ENCODE peak calls at places on chromosomes 7 and 10, in seven cellular contexts. Q, G, S, N, K, W and V are unnamed samples. For H3K27me3, the result is how much of the 10 kb centered on the place peaks cover.

GRCh38 chr10:49398000-49398861 is 2.3 kb upstream of the DRGX start:
- DNase-seq in Q (peak), G (peak), S (peak), N (peak), K (peak), W (peak), V (peak)

GRCh38 chr10:71576842-71577241 is 142.7 kb downstream of the C10orf105 start:
- DNase-seq in Q (no peak), G (no peak), S (no peak), N (no peak), K (no peak), W (no peak), V (no peak)

GRCh38 chr7:157494506-157495176 is 157.8 kb downstream of the DNAJB6 start:
- DNase-seq in Q (no peak), G (no peak), S (no peak), N (no peak), K (no peak), W (no peak), V (no peak)

GRCh38 chr10:13201132-13201531 is 33.0 kb downstream of the UCMA start:
- DNase-seq in Q (no peak), G (no peak), S (no peak), N (no peak), K (no peak), W (no peak), V (peak)

GRCh38 chr7:55504093-55504859 is 68.0 kb downstream of the VOPP1 start:
- DNase-seq in Q (no peak), G (peak), S (peak), N (no peak), K (no peak), W (no peak), V (peak)

GRCh38 chr7:1348096-1348835 is 111.0 kb downstream of the MICALL2 start:
- DNase-seq in Q (no peak), G (no peak), S (no peak), N (no peak), K (no peak), W (no peak), V (no peak)

GRCh38 chr7:8278183-8278582 is 16.2 kb upstream of the ICA1 start:
- DNase-seq in Q (no peak), G (no peak), S (no peak), N (no peak), K (no peak), W (no peak), V (no peak)

GRCh38 chr7:127393370-127394058 is 1.0 kb upstream of the ZNF800 start:
- DNase-seq in Q (no peak), G (no peak), S (no peak), N (no peak), K (peak), W (no peak), V (no peak)

GRCh38 chr7:20089431-20089830 is 127.8 kb downstream of the MACC1 start:
- DNase-seq in Q (no peak), G (no peak), S (no peak), N (no peak), K (no peak), W (no peak), V (no peak)

GRCh38 chr7:438361-438760 is 81.3 kb downstream of the PDGFA start:
- DNase-seq in Q (no peak), G (no peak), S (no peak), N (no peak), K (no peak), W (no peak), V (no peak)

GRCh38 chr7:98250789-98251188 is 1.2 kb downstream of the TECPR1 start:
- DNase-seq in Q (peak), G (peak), S (no peak), N (no peak), K (no peak), W (peak), V (no peak)

GRCh38 chr10:24256619-24257018 is 47.7 kb downstream of the KIAA1217 start:
- DNase-seq in Q (no peak), G (no peak), S (no peak), N (no peak), K (no peak), W (no peak), V (no peak)

GRCh38 chr7:122430710-122431109 is 126.2 kb upstream of the FEZF1 start:
- DNase-seq in Q (no peak), G (no peak), S (no peak), N (no peak), K (no peak), W (no peak), V (peak)

GRCh38 chr7:142513221-142513955 is 235.9 kb upstream of the PRSS1 start:
- DNase-seq in Q (no peak), G (no peak), S (no peak), N (no peak), K (no peak), W (no peak), V (no peak)

GRCh38 chr10:46555366-46555712 is 1.1 kb downstream of the GPRIN2 start:
- DNase-seq in Q (peak), G (no peak), S (no peak), N (no peak), K (peak), W (no peak), V (no peak)

GRCh38 chr7:77474756-77475155 is 58.6 kb upstream of the GSAP start:
- DNase-seq in Q (no peak), G (no peak), S (no peak), N (no peak), K (no peak), W (no peak), V (no peak)

GRCh38 chr7:23067271-23067670 is 38.3 kb upstream of the KLHL7 start:
- DNase-seq in Q (no peak), G (no peak), S (no peak), N (no peak), K (no peak), W (no peak), V (no peak)

GRCh38 chr10:121337356-121337936 is 260.8 kb downstream of the FGFR2 start:
- DNase-seq in Q (no peak), G (peak), S (peak), N (no peak), K (peak), W (no peak), V (no peak)

GRCh38 chr7:127702253-127702652 is 50.3 kb downstream of the SND1 start:
- DNase-seq in Q (no peak), G (no peak), S (no peak), N (no peak), K (no peak), W (no peak), V (no peak)

GRCh38 chr7:25392571-25393338 is 164.5 kb upstream of the NPVF start:
- DNase-seq in Q (no peak), G (no peak), S (peak), N (no peak), K (peak), W (no peak), V (no peak)

GRCh38 chr7:32586291-32587221 is 91.3 kb downstream of the AVL9 start:
- DNase-seq in Q (no peak), G (no peak), S (no peak), N (peak), K (no peak), W (no peak), V (no peak)

GRCh38 chr10:94192974-94193373 is 169.8 kb downstream of the NOC3L start:
- DNase-seq in Q (no peak), G (no peak), S (no peak), N (no peak), K (peak), W (no peak), V (peak)

GRCh38 chr10:31401287-31401686 is 82.3 kb downstream of the ZEB1 start:
- DNase-seq in Q (no peak), G (no peak), S (no peak), N (no peak), K (no peak), W (no peak), V (no peak)

GRCh38 chr7:134513169-134513752 is 14.1 kb upstream of the AKR1B10 start:
- DNase-seq in Q (peak), G (peak), S (peak), N (peak), K (peak), W (peak), V (peak)

GRCh38 chr7:121019018-121019417 is 30.5 kb downstream of the CPED1 start:
- DNase-seq in Q (no peak), G (no peak), S (no peak), N (no peak), K (no peak), W (no peak), V (no peak)

GRCh38 chr10:79274279-79275104 is 72.8 kb upstream of the PPIF start:
- DNase-seq in Q (peak), G (no peak), S (peak), N (peak), K (no peak), W (peak), V (no peak)

GRCh38 chr7:22990588-22990949 is 23.4 kb downstream of the HYCC1 start:
- DNase-seq in Q (no peak), G (no peak), S (no peak), N (no peak), K (no peak), W (no peak), V (no peak)

GRCh38 chr10:47090042-47090441 is 178.8 kb downstream of the PTPN20 start:
- DNase-seq in Q (no peak), G (no peak), S (no peak), N (no peak), K (no peak), W (no peak), V (no peak)

GRCh38 chr10:117553815-117554172 is 11.2 kb downstream of the EMX2 start:
- DNase-seq in Q (no peak), G (no peak), S (no peak), N (no peak), K (no peak), W (no peak), V (no peak)
- H3K27me3 ChIP-seq in Q (half or more), G (under half), S (half or more), N (half or more), K (half or more), W (half or more), V (half or more)

DNA sequence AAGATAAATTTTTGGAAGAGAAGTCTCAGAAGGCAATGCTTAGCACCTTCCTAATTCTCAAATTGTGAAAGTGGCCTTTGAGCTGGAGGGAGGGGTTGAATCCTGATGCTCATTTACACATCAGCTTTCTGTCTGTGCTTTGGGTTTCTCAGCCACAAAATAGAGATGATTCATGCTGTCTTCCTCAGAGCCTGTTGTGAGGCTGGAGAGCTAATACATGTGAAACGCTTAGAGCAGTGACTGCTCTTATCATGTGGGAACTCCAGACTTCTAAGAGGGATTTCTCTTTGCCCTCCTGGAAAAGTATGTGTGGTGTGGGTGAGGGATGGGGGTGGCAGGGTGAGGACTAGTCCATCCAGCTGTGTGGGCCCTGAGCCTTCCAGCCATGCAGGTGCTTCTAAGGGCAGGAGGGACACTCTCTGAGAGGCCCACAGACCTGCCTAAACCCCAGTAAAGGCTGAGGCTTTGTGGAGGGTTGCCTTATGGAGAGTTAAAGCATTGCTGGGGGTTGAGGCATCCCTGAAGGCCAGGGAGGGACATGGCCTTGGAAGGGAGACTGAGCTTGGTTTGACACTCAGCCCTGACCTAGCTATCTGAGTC is 4.8 kb upstream of the EVX1 start:
- DNase-seq in Q (no peak), G (no peak), S (no peak), N (no peak), K (no peak), W (no peak), V (no peak)
- H3K27me3 ChIP-seq in Q (under half), G (under half), S (half or more), N (half or more), K (half or more), W (half or more), V (half or more)

DNA sequence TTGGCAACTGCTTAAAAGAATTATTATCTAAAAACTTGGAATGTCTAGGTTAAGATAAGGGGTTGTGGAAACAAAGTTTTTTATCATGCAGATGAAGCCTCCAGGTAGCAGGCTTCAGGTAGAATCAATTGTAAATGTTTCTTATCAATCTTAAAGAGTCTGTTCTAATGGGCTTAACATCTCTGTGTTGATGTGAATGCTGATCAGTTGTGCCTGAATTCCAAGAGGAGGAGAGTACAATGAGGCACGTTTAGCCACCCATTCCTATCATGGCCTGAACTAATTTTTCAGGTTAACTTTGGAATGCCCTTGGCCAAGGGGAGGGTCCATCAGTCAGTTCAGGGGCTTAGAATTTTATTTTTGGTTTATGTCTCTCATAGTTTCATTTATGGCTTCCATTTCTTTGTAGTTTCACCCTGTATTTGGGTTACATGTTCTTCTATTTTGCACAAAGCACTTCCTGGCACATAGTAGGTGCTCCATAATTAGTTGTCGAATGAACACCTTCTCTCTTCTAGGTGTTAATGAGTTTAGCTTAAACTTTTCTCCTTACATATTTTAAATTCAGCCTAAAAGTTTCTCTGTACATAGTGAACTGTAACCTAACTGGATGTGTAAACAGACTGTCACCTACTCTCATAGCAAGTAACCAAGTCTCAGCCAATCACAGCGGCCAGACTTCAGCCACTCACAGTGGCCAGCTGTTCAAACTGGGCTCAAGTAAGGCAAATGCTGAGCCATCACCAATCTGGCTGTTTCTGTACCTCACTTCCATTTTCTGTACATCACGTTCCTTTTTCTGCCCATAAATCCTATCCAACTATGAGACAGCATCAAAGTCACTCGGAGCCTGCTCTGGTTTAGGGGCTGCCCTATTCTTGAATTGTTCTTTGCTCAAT is 34.7 kb downstream of the ALOX5 start:
- DNase-seq in Q (no peak), G (no peak), S (no peak), N (no peak), K (no peak), W (peak), V (no peak)
- H3K27me3 ChIP-seq in Q (under half), G (under half), S (under half), N (under half), K (under half), W (under half), V (under half)

GRCh38 chr10:103554488-103555320 is 61.2 kb downstream of the NEURL1 start:
- DNase-seq in Q (peak), G (peak), S (peak), N (peak), K (peak), W (peak), V (peak)
- H3K27me3 ChIP-seq in Q (under half), G (under half), S (under half), N (under half), K (under half), W (under half), V (half or more)

GRCh38 chr10:99520804-99521473 is 11.8 kb upstream of the NKX2-3 start:
- DNase-seq in Q (no peak), G (no peak), S (no peak), N (no peak), K (no peak), W (no peak), V (no peak)
- H3K27me3 ChIP-seq in Q (half or more), G (under half), S (half or more), N (half or more), K (half or more), W (half or more), V (half or more)

DNA sequence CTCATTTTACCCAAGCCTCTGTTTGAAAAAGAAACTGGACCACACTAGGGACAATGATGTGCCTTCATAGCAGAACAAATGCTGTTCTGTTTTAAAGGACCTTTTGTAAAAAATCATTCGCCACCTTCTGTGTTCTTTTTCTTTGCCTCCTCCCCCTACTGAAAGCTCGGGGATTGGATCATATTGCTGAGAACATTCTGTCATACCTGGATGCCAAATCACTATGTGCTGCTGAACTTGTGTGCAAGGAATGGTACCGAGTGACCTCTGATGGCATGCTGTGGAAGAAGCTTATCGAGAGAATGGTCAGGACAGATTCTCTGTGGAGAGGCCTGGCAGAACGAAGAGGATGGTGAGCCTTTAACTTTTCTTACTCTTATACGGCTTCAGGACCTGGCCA is 62.2 kb downstream of the POLL start:
- DNase-seq in Q (no peak), G (no peak), S (no peak), N (no peak), K (no peak), W (no peak), V (no peak)
- H3K27me3 ChIP-seq in Q (under half), G (under half), S (under half), N (under half), K (under half), W (under half), V (under half)